ENCODE peak calls at places on chromosomes 11 and 22, in four cellular contexts. D is lower leg skin, T is right lobe of liver, C is body of pancreas. A is an unnamed sample.

GRCh38 chr22:22931557-22932270 is 44.1 kb downstream of the IGLL5 start:
- DNase-seq in D (no peak), T (no peak), C (no peak), A (no peak)

GRCh38 chr11:68936358-68936636 is 32.6 kb downstream of the IGHMBP2 start:
- DNase-seq in D (no peak), T (no peak), C (no peak), A (no peak)

GRCh38 chr11:28636033-28636432 is 527.8 kb downstream of the METTL15 start:
- DNase-seq in D (no peak), T (no peak), C (no peak), A (no peak)

GRCh38 chr22:30866811-30867271 is 101.7 kb downstream of the MORC2 start:
- DNase-seq in D (no peak), T (no peak), C (no peak), A (no peak)

GRCh38 chr11:44624761-44625221 is 59.3 kb downstream of the CD82 start:
- DNase-seq in D (no peak), T (no peak), C (no peak), A (no peak)

GRCh38 chr22:39007177-39007576 is 6.9 kb upstream of the APOBEC3C start:
- DNase-seq in D (no peak), T (no peak), C (no peak), A (no peak)

GRCh38 chr11:83628622-83629347 is 342.6 kb upstream of the CCDC90B start:
- DNase-seq in D (no peak), T (no peak), C (no peak), A (no peak)

GRCh38 chr11:18772211-18772610 is 19.4 kb downstream of the PTPN5 start:
- DNase-seq in D (no peak), T (no peak), C (no peak), A (no peak)

GRCh38 chr11:135074397-135074998 is 662.5 kb upstream of the B3GAT1 start:
- DNase-seq in D (no peak), T (no peak), C (no peak), A (no peak)

GRCh38 chr22:34105461-34106062 is 185.3 kb upstream of the LARGE1 start:
- DNase-seq in D (peak; percentile 39), T (peak; percentile 62), C (peak; percentile 60), A (peak; percentile 39)

GRCh38 chr11:76770642-76771445 is 12.3 kb upstream of the TSKU start:
- DNase-seq in D (peak; percentile 73), T (peak; percentile 75), C (peak; percentile 34), A (peak; percentile 94)

DNA sequence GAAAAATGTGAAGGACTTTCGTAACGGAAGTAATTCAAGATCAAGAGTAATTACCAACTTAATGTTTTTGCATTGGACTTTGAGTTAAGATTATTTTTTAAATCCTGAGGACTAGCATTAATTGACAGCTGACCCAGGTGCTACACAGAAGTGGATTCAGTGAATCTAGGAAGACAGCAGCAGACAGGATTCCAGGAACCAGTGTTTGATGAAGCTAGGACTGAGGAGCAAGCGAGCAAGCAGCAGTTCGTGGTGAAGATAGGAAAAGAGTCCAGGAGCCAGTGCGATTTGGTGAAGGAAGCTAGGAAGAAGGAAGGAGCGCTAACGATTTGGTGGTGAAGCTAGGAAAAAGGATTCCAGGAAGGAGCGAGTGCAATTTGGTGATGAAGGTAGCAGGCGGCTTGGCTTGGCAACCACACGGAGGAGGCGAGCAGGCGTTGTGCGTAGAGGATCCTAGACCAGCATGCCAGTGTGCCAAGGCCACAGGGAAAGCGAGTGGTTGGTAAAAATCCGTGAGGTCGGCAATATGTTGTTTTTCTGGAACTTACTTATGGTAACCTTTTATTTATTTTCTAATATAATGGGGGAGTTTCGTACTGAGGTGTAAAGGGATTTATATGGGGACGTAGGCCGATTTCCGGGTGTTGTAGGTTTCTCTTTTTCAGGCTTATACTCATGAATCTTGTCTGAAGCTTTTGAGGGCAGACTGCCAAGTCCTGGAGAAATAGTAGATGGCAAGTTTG is 1.6 kb downstream of the MALAT1 start:
- DNase-seq in D (no peak), T (no peak), C (peak; percentile 66), A (no peak)
- TF ChIP-seq POLR2A in D (no peak), T (peak; percentile 19), C (peak; percentile 85), A (peak; percentile 81)

GRCh38 chr11:114162719-114163123 is 103.2 kb downstream of the ZBTB16 start:
- DNase-seq in D (peak; percentile 97), T (peak; percentile 74), C (peak; percentile 98), A (peak; percentile 94)
- TF ChIP-seq POLR2A in D (no peak), T (peak; percentile 74), C (peak; percentile 68), A (no peak)

GRCh38 chr11:118572075-118572913 is at the start of gene ARCN1:
- DNase-seq in D (peak; percentile 69), T (peak; percentile 83), C (peak; percentile 80), A (peak; percentile 80)
- TF ChIP-seq POLR2A in D (no peak), T (peak; percentile 35), C (peak; percentile 72), A (no peak)

GRCh38 chr22:41405588-41405987 is 23.8 kb downstream of the TEF start:
- DNase-seq in D (no peak), T (no peak), C (no peak), A (no peak)

GRCh38 chr22:41407433-41407832 is 25.7 kb downstream of the TEF start:
- DNase-seq in D (no peak), T (no peak), C (no peak), A (no peak)

GRCh38 chr22:41398921-41399320 is 17.2 kb downstream of the TEF start:
- DNase-seq in D (no peak), T (no peak), C (no peak), A (no peak)

GRCh38 chr22:41401781-41402648 is 20.3 kb downstream of the TEF start:
- DNase-seq in D (no peak), T (peak; percentile 85), C (peak; percentile 93), A (peak; percentile 97)

GRCh38 chr22:41403532-41404318 is 22.0 kb downstream of the TEF start:
- DNase-seq in D (peak; percentile 83), T (peak; percentile 84), C (peak; percentile 96), A (peak; percentile 97)
- TF ChIP-seq POLR2A in D (no peak), T (no peak), C (no peak), A (no peak)

GRCh38 chr11:115961168-115962003 is 457.2 kb upstream of the CADM1 start:
- DNase-seq in D (no peak), T (no peak), C (no peak), A (no peak)

GRCh38 chr11:115963170-115963569 is 459.0 kb upstream of the CADM1 start:
- DNase-seq in D (no peak), T (no peak), C (no peak), A (no peak)

GRCh38 chr11:115964091-115964490 is 459.9 kb upstream of the CADM1 start:
- DNase-seq in D (no peak), T (no peak), C (no peak), A (no peak)

DNA sequence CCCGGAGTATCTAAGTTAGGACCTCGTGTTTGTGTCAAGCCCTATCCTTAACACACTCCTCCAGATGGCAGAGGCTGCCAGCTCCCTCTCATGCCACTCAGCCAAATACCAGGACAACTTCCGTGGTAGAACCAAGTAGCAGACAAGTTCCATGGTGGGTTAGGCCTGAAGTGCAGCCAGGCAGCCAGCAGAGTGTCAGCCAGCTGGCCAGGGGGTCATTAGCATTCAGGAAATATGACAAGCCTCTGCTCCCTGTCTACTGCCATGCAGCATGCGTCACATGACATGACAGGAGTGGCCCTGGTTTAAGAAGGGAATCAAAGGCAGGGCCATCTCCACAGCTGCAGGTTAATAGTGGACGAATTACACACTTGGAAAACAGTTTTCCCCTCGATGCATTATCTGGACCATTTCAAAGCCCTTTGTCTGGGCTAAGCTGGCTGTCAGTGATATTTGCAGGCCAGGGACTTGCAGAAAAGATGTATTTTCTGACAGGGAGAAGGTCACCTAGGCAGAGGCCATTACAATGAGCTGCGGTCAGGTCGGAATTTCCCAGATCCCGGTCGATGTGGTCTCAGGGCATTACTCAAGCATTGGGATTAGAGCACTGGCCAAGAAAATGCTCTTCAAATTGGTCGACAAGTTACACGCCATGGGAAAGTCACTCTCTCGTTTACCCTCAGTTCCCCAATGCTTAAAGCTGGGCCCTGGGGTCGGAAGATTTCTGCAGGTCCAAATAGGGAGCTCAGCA is 461.7 kb upstream of the CADM1 start:
- DNase-seq in D (no peak), T (no peak), C (peak; percentile 44), A (peak; percentile 89)
- TF ChIP-seq POLR2A in D (no peak), T (no peak), C (no peak), A (no peak)

DNA sequence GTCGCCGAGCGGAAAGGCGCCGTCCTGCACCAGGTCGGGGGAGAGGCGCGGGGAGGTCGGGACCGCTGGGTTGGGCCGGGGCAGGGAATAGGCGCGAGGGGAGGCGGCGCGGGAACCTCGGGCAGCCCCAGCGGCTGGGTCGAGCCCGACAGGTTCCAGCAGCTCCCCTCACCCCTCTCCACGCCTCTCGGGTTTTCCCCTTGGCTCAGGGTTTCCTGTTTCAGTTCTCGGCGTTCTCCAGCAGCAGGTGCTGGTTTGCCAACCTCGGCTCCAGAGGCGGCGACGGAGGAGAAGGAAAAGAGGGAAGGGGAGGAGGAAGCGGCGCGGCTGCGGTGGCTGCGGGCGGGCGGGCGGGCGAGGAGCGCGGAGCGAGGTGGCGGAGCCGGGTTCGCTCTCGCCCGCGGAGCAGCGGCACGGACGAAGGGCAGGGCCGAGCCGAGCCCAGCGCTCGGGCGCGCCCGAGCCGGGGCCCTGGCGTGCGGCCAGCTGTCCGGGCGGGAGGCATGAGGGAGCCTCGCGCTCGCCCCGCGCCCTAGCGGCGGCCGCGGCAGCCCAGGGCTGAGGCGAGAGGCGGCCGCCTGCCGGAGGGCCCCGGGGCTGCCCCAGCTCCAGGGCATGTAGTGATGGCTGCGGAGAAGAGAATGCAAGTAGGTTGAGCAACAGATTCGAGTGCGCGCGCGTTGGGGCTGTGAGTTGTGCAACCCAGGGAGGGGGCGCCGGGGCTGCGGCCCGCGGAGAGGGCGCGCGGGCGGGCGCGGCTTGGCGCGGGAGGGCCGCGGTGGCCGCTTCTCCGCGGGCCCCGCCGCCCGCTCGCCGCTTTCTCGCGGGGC is at the start of gene ZC3H12C:
- DNase-seq in D (peak; percentile 72), T (peak; percentile 87), C (peak; percentile 94), A (peak; percentile 93)
- TF ChIP-seq POLR2A in D (no peak), T (peak; percentile 62), C (peak; percentile 80), A (no peak)

GRCh38 chr11:5505363-5506048 is 4.3 kb downstream of the UBQLN3 start:
- DNase-seq in D (no peak), T (no peak), C (no peak), A (no peak)
- TF ChIP-seq POLR2A in D (no peak), T (no peak), C (no peak), A (no peak)